ENCODE peak calls at places on chromosome 20, in eight cellular contexts. I is germinal center; X is M059J; R is T-cell; N is EH; Q is mesothelial cell of epicardium; B is activated CD8-positive, alpha-beta memory T cell treated with anti-CD3 and anti-CD28 coated beads, Interleukin-2, amount 50 U/mL, for 4 hours; D is left kidney. J is an unnamed sample.

GRCh38 chr20:49344975-49345374 is 67.1 kb upstream of the ZNFX1 start:
- DNase-seq in I (no peak), B (no peak), Q (no peak), R (no peak), X (peak; percentile 97), N (peak; percentile 98), D (peak; percentile 73), J (peak; percentile 26)

GRCh38 chr20:38298768-38299288 is 5.1 kb upstream of the BPI start:
- DNase-seq in Q (no peak), X (no peak), D (peak; percentile 63), I (no peak), N (peak; percentile 60), B (no peak), R (no peak), J (peak; percentile 51)

GRCh38 chr20:4026093-4026601 is 10.8 kb upstream of the RNF24 start:
- DNase-seq in X (peak; percentile 76), B (no peak), R (no peak), Q (no peak), N (peak; percentile 85), D (peak; percentile 53), I (no peak), J (no peak)

GRCh38 chr20:47354710-47355488 is 1.6 kb downstream of the ZMYND8 start:
- DNase-seq in B (no peak), Q (no peak), N (peak; percentile 41), R (no peak), X (peak; percentile 82), I (no peak), D (no peak), J (peak; percentile 60)

GRCh38 chr20:46814366-46815232 is 80.0 kb upstream of the EYA2 start:
- DNase-seq in I (no peak), D (peak; percentile 67), B (no peak), X (peak; percentile 96), N (peak; percentile 85), Q (no peak), R (no peak), J (no peak)

GRCh38 chr20:13223731-13224130 is 2.7 kb downstream of the ISM1 start:
- DNase-seq in B (no peak), I (no peak), N (no peak), Q (no peak), D (peak; percentile 51), X (no peak), R (no peak), J (no peak)

GRCh38 chr20:24798930-24799705 is 150.0 kb upstream of the CST7 start:
- DNase-seq in Q (no peak), B (no peak), D (no peak), R (no peak), I (no peak), N (peak; percentile 43), X (peak; percentile 75), J (no peak)

GRCh38 chr20:25223179-25223661 is 24.7 kb upstream of the PYGB start:
- DNase-seq in N (peak; percentile 97), X (peak; percentile 100), B (no peak), R (no peak), D (peak; percentile 36), Q (no peak), I (no peak), J (no peak)

J was measured in globus pallidus.